ENCODE peak calls at places on chromosomes 1 and 21, in seven cellular contexts. N is colonic mucosa, I is mammary epithelial cell, F is IMR-90, B is Karpas-422, M is HCT116, L is SK-N-SH. Y is an unnamed sample. For H3K4me1, the result is how much of the 10 kb centered on the place peaks cover.

GRCh38 chr1:179976970-179977651 is 22.5 kb downstream of the CEP350 start:
- DNase-seq in M (no peak), N (no peak), L (peak), B (no peak), I (no peak), F (no peak), Y (peak)

GRCh38 chr1:116284819-116285390 is 88.1 kb upstream of the ATP1A1 start:
- DNase-seq in F (no peak), B (no peak), L (no peak), N (peak), I (no peak), M (no peak), Y (no peak)

GRCh38 chr21:28111151-28111619 is 881.5 kb downstream of the LTN1 start:
- DNase-seq in B (no peak), L (peak), N (peak), I (no peak), M (no peak), F (peak), Y (no peak)

GRCh38 chr1:36142121-36142520 is 7.2 kb downstream of the TRAPPC3 start:
- DNase-seq in M (no peak), F (no peak), B (no peak), N (no peak), I (no peak), L (no peak), Y (no peak)

GRCh38 chr1:46996659-46997281 is 26.7 kb upstream of the CYP4X1 start:
- DNase-seq in F (no peak), I (peak), L (no peak), N (no peak), M (no peak), B (no peak), Y (no peak)

GRCh38 chr1:8860738-8861516 is 17.6 kb downstream of the ENO1 start:
- DNase-seq in I (no peak), N (no peak), F (no peak), B (no peak), M (no peak), L (no peak), Y (no peak)

GRCh38 chr1:115322631-115323030 is 15.4 kb downstream of the NGF start:
- DNase-seq in I (no peak), L (no peak), B (no peak), M (no peak), N (no peak), F (peak), Y (no peak)

GRCh38 chr1:37930246-37931142 is 16.4 kb downstream of the INPP5B start:
- DNase-seq in N (peak), I (peak), B (peak), L (no peak), F (peak), M (no peak), Y (no peak)

GRCh38 chr1:42938596-42939184 is 20.0 kb downstream of the SLC2A1 start:
- DNase-seq in I (no peak), N (no peak), M (no peak), L (no peak), B (no peak), F (no peak), Y (no peak)

DNA sequence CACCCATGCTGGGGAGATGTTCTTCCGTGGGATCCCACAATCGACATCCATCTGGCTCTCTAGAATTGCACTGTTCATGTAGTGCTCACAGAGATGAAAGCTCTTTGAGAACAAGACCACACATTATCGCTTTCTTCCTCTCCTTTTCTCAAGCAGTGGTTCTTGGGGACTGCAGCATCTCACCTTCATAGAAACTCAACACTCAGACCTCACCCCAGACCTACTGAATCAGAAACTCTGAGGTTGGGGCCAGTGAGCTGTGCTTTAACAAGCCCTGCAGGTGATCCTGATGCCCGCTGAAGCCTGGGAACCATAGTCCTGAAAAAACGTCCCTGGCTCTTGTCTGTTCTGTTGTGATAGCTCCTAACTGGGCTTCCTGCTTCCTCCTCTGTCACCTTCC is 251.3 kb upstream of the FGGY start:
- DNase-seq in I (no peak), B (no peak), N (no peak), M (no peak), L (no peak), F (no peak), Y (no peak)
- H3K4me1 ChIP-seq in I (under half), B (under half), N (under half), M (under half), L (under half), F (under half), Y (under half)

DNA sequence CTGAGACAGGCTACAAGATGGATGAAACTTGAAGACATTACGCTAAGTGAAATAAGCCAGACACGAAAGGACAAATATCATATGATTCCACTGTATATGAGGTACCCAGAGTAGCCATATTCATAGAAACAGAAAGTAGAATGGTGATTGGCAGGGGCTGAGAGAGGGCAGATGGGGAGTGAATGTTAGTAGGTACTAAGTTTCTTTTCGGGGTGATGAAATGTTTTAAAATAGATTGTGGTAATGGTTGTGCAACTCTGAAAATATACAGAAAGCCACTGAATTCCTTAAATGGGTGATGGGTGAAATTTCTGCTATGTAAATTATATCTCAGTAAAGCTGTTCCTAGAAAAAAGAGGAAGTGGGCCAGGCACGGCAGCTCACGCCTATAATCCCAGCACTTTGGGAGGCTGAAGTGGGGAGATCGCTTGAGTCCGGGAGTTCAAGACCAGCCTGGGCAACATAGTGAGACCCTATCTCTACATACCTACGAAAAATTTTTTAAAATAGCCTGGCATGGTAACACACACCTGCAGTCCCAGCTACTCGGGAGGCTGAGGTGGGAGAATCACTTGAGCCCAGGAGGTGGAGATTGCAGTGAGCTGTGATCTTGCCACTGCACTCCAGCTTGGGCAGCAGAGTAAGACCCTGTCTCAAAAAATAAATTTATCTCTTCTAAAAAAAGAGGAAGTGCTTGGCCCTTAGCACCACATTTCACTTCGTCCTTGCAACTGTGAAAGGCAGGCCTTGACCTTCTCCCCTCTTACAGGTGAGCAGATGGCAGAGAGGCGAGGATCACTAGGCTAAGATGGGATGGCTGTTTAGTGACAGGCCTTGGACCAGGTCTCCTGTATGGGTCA is 16.0 kb downstream of the SLC27A3 start:
- DNase-seq in L (no peak), I (peak), N (no peak), B (peak), M (no peak), F (peak), Y (no peak)
- H3K9ac ChIP-seq in L (no peak), I (no peak), N (peak), B (peak), M (no peak), F (peak), Y (no peak)

GRCh38 chr1:93574991-93575390 is 106.6 kb downstream of the BCAR3 start:
- DNase-seq in L (no peak), F (no peak), B (no peak), I (no peak), N (no peak), M (no peak), Y (no peak)
- H3K27ac ChIP-seq in L (peak), F (no peak), B (no peak), I (peak), N (no peak), M (no peak), Y (peak)

GRCh38 chr1:54289061-54289938 is 89.3 kb downstream of the MRPL37 start:
- DNase-seq in I (no peak), M (no peak), F (peak), L (no peak), N (no peak), B (no peak), Y (peak)

GRCh38 chr1:54285815-54286214 is 85.8 kb downstream of the MRPL37 start:
- DNase-seq in L (no peak), I (no peak), N (no peak), B (no peak), M (no peak), F (no peak), Y (no peak)

GRCh38 chr1:54287821-54288220 is 87.9 kb downstream of the MRPL37 start:
- DNase-seq in M (no peak), B (no peak), F (peak), I (no peak), L (no peak), N (no peak), Y (no peak)

GRCh38 chr1:54284781-54285563 is 85.0 kb downstream of the MRPL37 start:
- DNase-seq in I (no peak), L (no peak), M (no peak), F (no peak), N (no peak), B (no peak), Y (no peak)

DNA sequence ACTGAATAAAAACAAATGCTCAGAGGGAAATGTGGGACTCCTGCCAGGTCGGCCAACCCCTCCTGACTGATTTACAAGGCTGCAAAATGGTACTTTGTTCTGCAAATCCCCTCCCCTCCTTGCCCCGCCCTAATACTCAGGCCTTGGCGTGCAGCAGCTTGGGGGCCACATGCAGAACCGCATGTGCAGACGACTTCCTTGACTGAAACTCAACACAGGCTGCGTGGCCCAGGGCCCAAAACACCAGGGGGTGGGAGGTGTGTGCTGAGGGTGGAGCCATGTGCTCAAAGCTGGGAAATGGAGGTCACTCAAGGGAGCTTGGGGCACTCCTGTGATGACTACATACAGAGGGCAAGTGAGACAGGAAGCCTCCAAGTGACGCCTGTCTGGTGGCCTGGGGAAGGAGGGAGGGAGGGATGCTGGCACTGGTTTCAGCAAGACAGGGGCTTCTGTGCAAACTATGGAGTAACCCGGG is 87.2 kb downstream of the MRPL37 start:
- DNase-seq in F (peak), M (no peak), I (peak), B (no peak), L (peak), N (peak), Y (no peak)
- H3K4me1 ChIP-seq in F (under half), M (under half), I (under half), B (under half), L (half or more), N (under half), Y (under half)

DNA sequence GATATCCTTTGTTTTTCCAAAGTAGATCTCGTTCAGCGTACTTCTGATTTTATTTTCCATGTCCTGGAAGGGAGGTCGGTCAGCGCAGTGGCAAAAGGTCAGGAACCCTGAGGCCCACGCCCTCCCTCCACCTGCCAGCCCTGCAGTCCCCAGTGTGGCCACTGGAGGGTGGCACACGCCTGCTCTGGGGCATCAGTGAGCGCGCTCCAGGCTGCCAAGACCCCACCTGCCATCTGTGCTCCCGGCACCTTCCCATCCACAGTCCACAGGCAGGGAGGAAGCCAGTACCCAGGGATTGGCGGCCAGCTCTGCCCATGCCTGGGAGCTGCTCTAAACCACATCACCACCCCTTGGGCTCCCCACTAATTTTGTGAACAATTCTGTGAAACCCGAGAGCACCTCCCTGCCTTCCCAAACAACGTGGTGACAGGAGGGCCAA is 32.3 kb downstream of the SLC66A1 start:
- DNase-seq in B (peak), L (peak), F (peak), N (peak), I (no peak), M (no peak), Y (peak)
- H3K9ac ChIP-seq in B (no peak), L (no peak), F (no peak), N (no peak), I (no peak), M (no peak), Y (no peak)

GRCh38 chr1:19879227-19879626 is 3.0 kb upstream of the OTUD3 start:
- DNase-seq in I (no peak), B (no peak), L (no peak), M (no peak), F (no peak), N (no peak), Y (no peak)

GRCh38 chr1:19877351-19877750 is 4.8 kb upstream of the OTUD3 start:
- DNase-seq in N (no peak), L (no peak), I (no peak), B (no peak), F (no peak), M (no peak), Y (no peak)

GRCh38 chr1:19882111-19883071 is at the start of gene OTUD3:
- DNase-seq in I (peak), M (peak), N (peak), L (peak), B (peak), F (peak), Y (peak)

GRCh38 chr1:19877821-19878636 is 4.2 kb upstream of the OTUD3 start:
- DNase-seq in N (peak), F (no peak), B (peak), L (no peak), M (no peak), I (peak), Y (peak)

GRCh38 chr1:19878637-19878985 is 3.6 kb upstream of the OTUD3 start:
- DNase-seq in N (peak), F (no peak), B (no peak), M (no peak), L (no peak), I (no peak), Y (no peak)
- H3K27ac ChIP-seq in N (peak), F (no peak), B (no peak), M (no peak), L (no peak), I (peak), Y (no peak)

GRCh38 chr21:43919871-43920801 is 55.1 kb downstream of the AGPAT3 start:
- DNase-seq in I (no peak), B (peak), N (no peak), M (no peak), F (peak), L (no peak), Y (no peak)
- H3K4me1 ChIP-seq in I (under half), B (half or more), N (under half), M (under half), F (under half), L (under half), Y (under half)

GRCh38 chr1:73593804-73594203 is 604.2 kb downstream of the LRRIQ3 start:
- DNase-seq in F (no peak), I (peak), N (no peak), M (no peak), B (no peak), L (no peak), Y (no peak)

DNA sequence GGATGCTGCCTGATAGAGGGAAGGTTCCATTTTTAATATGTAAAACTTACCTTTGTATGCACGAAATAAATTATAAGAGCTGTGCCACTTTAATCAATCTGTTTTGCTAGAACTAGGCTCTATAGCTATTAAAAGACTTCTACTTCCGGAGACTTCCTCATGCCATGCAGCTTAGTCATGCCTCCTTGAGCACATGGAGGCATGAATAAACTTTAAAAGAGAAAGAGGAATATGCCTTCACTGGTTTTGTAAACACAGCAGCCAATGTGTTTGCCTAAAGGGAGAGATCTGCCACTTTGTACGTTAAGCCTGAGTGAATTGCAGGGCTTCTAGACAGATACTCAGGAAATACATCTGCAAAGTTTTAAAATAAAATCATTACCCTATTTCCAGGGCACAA is 604.6 kb downstream of the LRRIQ3 start:
- DNase-seq in L (no peak), N (peak), B (no peak), I (peak), F (no peak), M (no peak), Y (no peak)
- H3K9ac ChIP-seq in L (no peak), N (no peak), B (no peak), I (no peak), F (no peak), M (no peak), Y (no peak)